ENCODE peak calls at places on chromosomes 16 and 17, in four cellular contexts. K, F, V and P are unnamed samples.

GRCh38 chr16:14324581-14324980 is 253.5 kb downstream of the MRTFB start:
- DNase-seq in K (no peak), F (no peak), V (no peak), P (no peak)

GRCh38 chr16:3655791-3656490 is 1.4 kb downstream of the DNASE1 start:
- DNase-seq in K (no peak), F (no peak), V (no peak), P (no peak)

GRCh38 chr17:1496814-1497325 is 4.4 kb upstream of the MYO1C start:
- DNase-seq in K (no peak), F (no peak), V (no peak), P (no peak)

GRCh38 chr17:792277-792676 is 10.1 kb downstream of the MRM3 start:
- DNase-seq in K (no peak), F (no peak), V (no peak), P (no peak)

GRCh38 chr17:41777579-41778188 is 8.8 kb downstream of the JUP start:
- DNase-seq in K (peak), F (no peak), V (peak), P (peak)

GRCh38 chr16:75660321-75660720 is 12.7 kb downstream of the TERF2IP start:
- DNase-seq in K (no peak), F (no peak), V (no peak), P (no peak)

GRCh38 chr16:10741844-10742243 is 1.8 kb upstream of the NUBP1 start:
- DNase-seq in K (no peak), F (no peak), V (no peak), P (no peak)

GRCh38 chr17:5772720-5773119 is 188.4 kb upstream of the NLRP1 start:
- DNase-seq in K (no peak), F (no peak), V (no peak), P (no peak)

GRCh38 chr17:57875109-57876022 is 25.5 kb upstream of the MRPS23 start:
- DNase-seq in K (peak), F (no peak), V (peak), P (peak)

GRCh38 chr17:50099003-50099402 is 3.9 kb downstream of the PDK2 start:
- DNase-seq in K (no peak), F (no peak), V (no peak), P (no peak)

GRCh38 chr17:60540460-60540859 is 14.4 kb upstream of the APPBP2 start:
- DNase-seq in K (no peak), F (no peak), V (no peak), P (no peak)

GRCh38 chr16:8959921-8960787 is 3.6 kb downstream of the USP7 start:
- DNase-seq in K (no peak), F (no peak), V (peak), P (no peak)

GRCh38 chr17:21280081-21280518 is 4.4 kb upstream of the MAP2K3 start:
- DNase-seq in K (peak), F (peak), V (peak), P (peak)

GRCh38 chr16:68000024-68000423 is 740 bp upstream of the DPEP2 start:
- DNase-seq in K (no peak), F (no peak), V (no peak), P (no peak)

GRCh38 chr17:70820276-70820675 is 650.9 kb downstream of the KCNJ2 start:
- DNase-seq in K (peak), F (no peak), V (no peak), P (no peak)

GRCh38 chr16:9123871-9124270 is 32.4 kb downstream of the HAPSTR1 start:
- DNase-seq in K (no peak), F (no peak), V (no peak), P (no peak)

GRCh38 chr17:6428207-6428965 is 6.5 kb downstream of the AIPL1 start:
- DNase-seq in K (no peak), F (no peak), V (no peak), P (no peak)

GRCh38 chr16:11478431-11479119 is 108.1 kb downstream of the LITAF start:
- DNase-seq in K (no peak), F (no peak), V (no peak), P (no peak)

GRCh38 chr16:73092236-73092781 is 44.4 kb upstream of the ZFHX3 start:
- DNase-seq in K (no peak), F (no peak), V (no peak), P (no peak)

GRCh38 chr17:82392209-82392920 is 20.8 kb downstream of the UTS2R start:
- DNase-seq in K (no peak), F (no peak), V (no peak), P (no peak)

GRCh38 chr16:83994087-83994486 is 26.0 kb downstream of the NECAB2 start:
- DNase-seq in K (peak), F (no peak), V (peak), P (peak)

GRCh38 chr16:11636172-11636721 is 32.0 kb upstream of the SNN start:
- DNase-seq in K (no peak), F (no peak), V (no peak), P (no peak)

GRCh38 chr17:61251939-61252865 is 147.4 kb upstream of the TBX2 start:
- DNase-seq in K (peak), F (no peak), V (peak), P (no peak)

GRCh38 chr17:64097196-64097936 is 32.6 kb downstream of the ERN1 start:
- DNase-seq in K (peak), F (no peak), V (no peak), P (peak)

GRCh38 chr16:30557397-30557949 is 701 bp downstream of the ZNF764 start:
- DNase-seq in K (no peak), F (no peak), V (no peak), P (no peak)